ENCODE peak calls at places on chromosomes 1 and 21, in four cellular contexts. R is CD8-positive, alpha-beta T cell; J is heart right ventricle; B is SJSA1. N is an unnamed sample.
A peak's percentile ranks its signal among the peaks of the same experiment; 100 is the strongest.

GRCh38 chr1:178345821-178346220 is 150.9 kb downstream of the CLEC20A start:
- DNase-seq in J (no peak), R (no peak), B (no peak), N (no peak)

GRCh38 chr1:24222008-24222407 is 34.9 kb upstream of the IFNLR1 start:
- DNase-seq in R (no peak), J (no peak), B (no peak), N (no peak)

GRCh38 chr1:214571281-214571680 is 19.9 kb upstream of the PTPN14 start:
- DNase-seq in B (no peak), J (no peak), R (no peak), N (no peak)

GRCh38 chr1:224510880-224511645 is 76.5 kb upstream of the WDR26 start:
- DNase-seq in J (no peak), B (peak; percentile 65), R (no peak), N (no peak)

GRCh38 chr1:204599098-204599497 is 82.9 kb downstream of the MDM4 start:
- DNase-seq in R (no peak), B (no peak), J (no peak), N (no peak)

GRCh38 chr1:187921426-187921825 is 1092.7 kb downstream of the PLA2G4A start:
- DNase-seq in B (no peak), J (no peak), R (no peak), N (no peak)

GRCh38 chr1:149962039-149962647 is 25.5 kb upstream of the MTMR11 start:
- DNase-seq in B (peak; percentile 61), J (no peak), R (peak; percentile 21), N (peak; percentile 33)

GRCh38 chr1:2499260-2499659 is 23.2 kb downstream of the PLCH2 start:
- DNase-seq in R (no peak), J (no peak), B (no peak), N (no peak)

GRCh38 chr1:197619008-197619640 is 156.2 kb downstream of the DENND1B start:
- DNase-seq in R (no peak), J (no peak), B (no peak), N (no peak)

GRCh38 chr1:114701931-114702330 is 6.6 kb upstream of the AMPD1 start:
- DNase-seq in J (no peak), R (no peak), B (no peak), N (no peak)

GRCh38 chr1:41646186-41646585 is 161.7 kb upstream of the EDN2 start:
- DNase-seq in B (no peak), R (no peak), J (no peak), N (no peak)

GRCh38 chr1:8082945-8083344 is 56.8 kb upstream of the ERRFI1 start:
- DNase-seq in B (no peak), J (no peak), R (no peak), N (peak; percentile 46)

GRCh38 chr1:1170891-1171550 is 2.7 kb upstream of the TTLL10 start:
- DNase-seq in B (no peak), J (no peak), R (no peak), N (no peak)

GRCh38 chr1:147475488-147475887 is 65.8 kb upstream of the BCL9 start:
- DNase-seq in R (no peak), B (no peak), J (no peak), N (no peak)

GRCh38 chr21:44965251-44966022 is 25.6 kb downstream of the SLX9 start:
- DNase-seq in B (no peak), J (peak; percentile 8), R (no peak), N (no peak)

GRCh38 chr1:20168547-20169491 is 17.1 kb upstream of the UBXN10 start:
- DNase-seq in R (no peak), B (no peak), J (no peak), N (no peak)

GRCh38 chr1:164914208-164914607 is 355.2 kb downstream of the PBX1 start:
- DNase-seq in B (no peak), J (no peak), R (no peak), N (no peak)

GRCh38 chr1:232382671-232383070 is 247.3 kb downstream of the SIPA1L2 start:
- DNase-seq in R (no peak), J (no peak), B (no peak), N (peak; percentile 45)

GRCh38 chr1:26041401-26041800 is 4.5 kb downstream of the SLC30A2 start:
- DNase-seq in B (no peak), J (no peak), R (no peak), N (no peak)

GRCh38 chr1:10319750-10320149 is 79.1 kb upstream of the PGD start:
- DNase-seq in J (no peak), R (no peak), B (no peak), N (no peak)

GRCh38 chr1:246599315-246599714 is 33.1 kb downstream of the CNST start:
- DNase-seq in B (no peak), J (no peak), R (no peak), N (no peak)

GRCh38 chr1:21801100-21801499 is 11.0 kb upstream of the LDLRAD2 start:
- DNase-seq in J (no peak), R (no peak), B (no peak), N (no peak)

GRCh38 chr21:41780337-41781046 is 13.6 kb upstream of the RIPK4 start:
- DNase-seq in R (no peak), J (no peak), B (no peak), N (no peak)

GRCh38 chr1:153353226-153353947 is 4.3 kb upstream of the S100A9 start:
- DNase-seq in B (no peak), J (no peak), R (no peak), N (peak; percentile 13)

GRCh38 chr1:230827081-230827681 is 41.1 kb downstream of the C1orf198 start:
- DNase-seq in R (no peak), J (peak; percentile 58), B (no peak), N (no peak)

GRCh38 chr1:89310505-89310904 is 37.8 kb upstream of the GBP5 start:
- DNase-seq in R (no peak), J (no peak), B (no peak), N (no peak)

GRCh38 chr1:204398197-204399125 is 13.2 kb downstream of the PPP1R15B start:
- DNase-seq in R (peak; percentile 66), B (peak; percentile 53), J (peak; percentile 19), N (peak; percentile 77)

GRCh38 chr1:30508651-30509050 is 214.7 kb downstream of the MATN1 start:
- DNase-seq in B (no peak), J (no peak), R (no peak), N (no peak)

GRCh38 chr1:34983700-34984355 is 1.3 kb downstream of the TMEM35B start:
- DNase-seq in B (no peak), J (no peak), R (no peak), N (no peak)

GRCh38 chr1:206693029-206693428 is 8.3 kb downstream of the MAPKAPK2 start:
- DNase-seq in J (peak; percentile 84), B (peak; percentile 42), R (no peak), N (peak; percentile 69)

GRCh38 chr1:209937996-209938959 is at the start of gene SYT14:
- DNase-seq in B (peak; percentile 52), J (no peak), R (peak; percentile 17), N (peak; percentile 43)

GRCh38 chr1:3775498-3776230 is 3.1 kb downstream of the SMIM1 start:
- DNase-seq in R (peak; percentile 65), J (peak; percentile 54), B (no peak), N (peak; percentile 76)

GRCh38 chr1:3774503-3775247 is 2.1 kb downstream of the SMIM1 start:
- DNase-seq in R (no peak), J (no peak), B (no peak), N (peak; percentile 36)

GRCh38 chr1:3776231-3777030 is 3.9 kb downstream of the SMIM1 start:
- DNase-seq in R (no peak), B (no peak), J (peak; percentile 12), N (no peak)

GRCh38 chr1:3773572-3774502 is 1.3 kb downstream of the SMIM1 start:
- DNase-seq in J (no peak), R (no peak), B (no peak), N (no peak)

DNA sequence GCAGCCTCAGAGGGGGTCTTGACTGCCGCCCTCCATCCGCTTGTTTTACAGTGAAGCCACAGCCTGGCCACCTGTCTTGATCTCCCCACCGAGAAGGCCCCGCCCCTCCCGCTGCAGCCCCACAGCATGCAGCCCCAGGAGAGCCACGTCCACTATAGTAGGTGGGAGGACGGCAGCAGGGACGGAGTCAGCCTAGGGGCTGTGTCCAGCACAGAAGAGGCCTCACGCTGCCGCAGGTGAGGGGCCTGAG is 2.6 kb downstream of the SMIM1 start:
- DNase-seq in B (no peak), J (no peak), R (no peak), N (no peak)
- H3K4me3 ChIP-seq in B (no peak overlapping the region), J (no peak overlapping the region), R (no peak overlapping the region), N (no peak overlapping the region)

GRCh38 chr1:82962658-82963057 is 1036.3 kb downstream of the TTLL7 start:
- DNase-seq in J (no peak), B (no peak), R (no peak), N (no peak)
- H3K4me3 ChIP-seq in J (no peak overlapping the region), B (no peak overlapping the region), R (no peak overlapping the region), N (no peak overlapping the region)

DNA sequence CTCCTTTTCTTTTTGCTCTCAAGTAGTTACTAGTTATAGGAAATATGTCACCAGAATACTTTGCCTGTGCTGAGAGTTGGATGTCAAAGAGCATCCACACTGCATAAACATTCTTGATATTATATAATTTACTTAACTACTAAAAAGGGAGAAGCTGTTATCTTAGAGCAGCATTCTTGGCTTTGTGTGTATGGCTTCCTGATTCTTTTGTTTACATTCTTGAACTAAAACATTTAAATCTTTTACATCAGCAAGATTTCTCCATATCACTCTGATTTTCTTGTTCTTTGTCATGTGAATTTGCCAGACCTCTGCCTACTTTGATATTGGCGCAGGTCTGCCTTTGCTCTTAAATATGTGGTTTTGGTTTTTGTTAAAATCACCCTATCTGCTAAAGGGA is 48.8 kb downstream of the SUCO start:
- DNase-seq in B (peak; percentile 49), R (no peak), J (no peak), N (no peak)
- H3K4me3 ChIP-seq in B (no peak overlapping the region), R (no peak overlapping the region), J (no peak overlapping the region), N (no peak overlapping the region)

DNA sequence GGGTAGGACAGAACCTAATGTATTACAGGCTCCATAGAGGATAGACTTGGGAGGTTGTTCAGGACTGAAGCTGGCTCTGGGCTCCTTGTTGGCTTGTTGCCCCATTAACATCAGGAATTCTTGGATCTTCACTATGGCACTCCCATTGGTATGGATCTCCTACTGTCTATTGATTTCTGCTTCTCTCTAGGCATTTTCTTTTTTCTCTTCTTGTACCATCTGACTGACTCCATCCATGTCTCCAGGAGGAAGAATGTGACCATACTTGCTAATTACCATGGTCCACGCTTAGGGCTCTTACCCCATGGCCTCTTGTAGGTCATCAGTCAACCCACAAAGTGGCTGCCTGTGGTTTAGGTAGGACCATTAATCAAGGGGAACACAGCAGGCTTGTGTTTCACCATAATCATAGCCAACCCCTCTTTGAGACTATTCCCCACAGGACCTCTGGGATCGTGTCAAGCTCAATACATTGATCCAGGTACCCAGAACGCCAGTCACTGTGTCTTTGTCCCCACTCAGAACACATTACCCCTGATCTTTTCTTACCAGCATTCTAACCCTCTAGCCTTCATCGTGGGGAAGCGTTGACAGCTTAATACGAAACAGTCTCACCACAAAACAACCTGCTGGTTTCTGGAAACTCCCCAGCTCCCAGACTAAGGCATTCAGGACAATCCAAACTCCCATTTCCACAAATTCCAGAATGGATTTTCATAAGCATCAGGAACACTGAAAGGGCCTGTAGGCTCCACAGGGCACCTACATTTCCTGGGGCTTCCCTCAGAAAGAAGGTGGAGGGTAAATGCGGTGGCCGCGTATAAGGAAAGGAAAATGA is 97.1 kb downstream of the ETS2 start:
- DNase-seq in B (no peak), R (no peak), J (no peak), N (no peak)
- H3K4me3 ChIP-seq in B (no peak overlapping the region), R (no peak overlapping the region), J (no peak overlapping the region), N (no peak overlapping the region)